ENCODE peak calls at places on chromosomes 2 and 18, in eight cellular contexts. One of them, this sample, is unnamed.

GRCh38 chr2:241925821-241926441 is 56.4 kb downstream of the RTP5 start:
- DNase-seq in type B pancreatic cell: no peak
- DNase-seq in heart right ventricle: no peak
- DNase-seq in testis: no peak
- DNase-seq in AG09319: no peak
- DNase-seq in GM10248: no peak
- DNase-seq in CD14-positive monocyte: peak; percentile 44
- DNase-seq in mammary epithelial cell: no peak
- DNase-seq in this sample: no peak

GRCh38 chr2:39326644-39327043 is 82.9 kb upstream of the CDKL4 start:
- DNase-seq in CD14-positive monocyte: no peak
- DNase-seq in testis: no peak
- DNase-seq in type B pancreatic cell: no peak
- DNase-seq in AG09319: no peak
- DNase-seq in heart right ventricle: no peak
- DNase-seq in mammary epithelial cell: no peak
- DNase-seq in GM10248: no peak
- DNase-seq in this sample: no peak

GRCh38 chr2:37893327-37893726 is 31.8 kb upstream of the RMDN2 start:
- DNase-seq in mammary epithelial cell: peak; percentile 23
- DNase-seq in heart right ventricle: no peak
- DNase-seq in GM10248: no peak
- DNase-seq in testis: no peak
- DNase-seq in AG09319: no peak
- DNase-seq in CD14-positive monocyte: no peak
- DNase-seq in type B pancreatic cell: no peak
- DNase-seq in this sample: no peak

GRCh38 chr2:98029718-98030222 is 34.0 kb upstream of the TMEM131 start:
- DNase-seq in CD14-positive monocyte: no peak
- DNase-seq in heart right ventricle: no peak
- DNase-seq in mammary epithelial cell: peak; percentile 35
- DNase-seq in GM10248: no peak
- DNase-seq in testis: no peak
- DNase-seq in type B pancreatic cell: no peak
- DNase-seq in AG09319: no peak
- DNase-seq in this sample: no peak

GRCh38 chr2:69601179-69601612 is 42.3 kb downstream of the AAK1 start:
- DNase-seq in testis: no peak
- DNase-seq in AG09319: no peak
- DNase-seq in GM10248: no peak
- DNase-seq in heart right ventricle: no peak
- DNase-seq in CD14-positive monocyte: no peak
- DNase-seq in type B pancreatic cell: no peak
- DNase-seq in mammary epithelial cell: peak; percentile 73
- DNase-seq in this sample: no peak

GRCh38 chr2:171712051-171712450 is 24.8 kb downstream of the DYNC1I2 start:
- DNase-seq in AG09319: peak; percentile 42
- DNase-seq in mammary epithelial cell: peak; percentile 43
- DNase-seq in type B pancreatic cell: no peak
- DNase-seq in GM10248: no peak
- DNase-seq in testis: no peak
- DNase-seq in CD14-positive monocyte: no peak
- DNase-seq in heart right ventricle: no peak
- DNase-seq in this sample: no peak

GRCh38 chr18:5500158-5500939 is 43.4 kb downstream of the EPB41L3 start:
- DNase-seq in heart right ventricle: no peak
- DNase-seq in type B pancreatic cell: no peak
- DNase-seq in CD14-positive monocyte: no peak
- DNase-seq in testis: no peak
- DNase-seq in GM10248: no peak
- DNase-seq in mammary epithelial cell: no peak
- DNase-seq in AG09319: no peak
- DNase-seq in this sample: no peak

GRCh38 chr2:180474716-180475115 is 467.6 kb upstream of the CWC22 start:
- DNase-seq in heart right ventricle: no peak
- DNase-seq in GM10248: no peak
- DNase-seq in testis: no peak
- DNase-seq in type B pancreatic cell: no peak
- DNase-seq in CD14-positive monocyte: no peak
- DNase-seq in mammary epithelial cell: no peak
- DNase-seq in AG09319: no peak
- DNase-seq in this sample: no peak

GRCh38 chr2:109298851-109299250 is 169.8 kb downstream of the SH3RF3 start:
- DNase-seq in CD14-positive monocyte: no peak
- DNase-seq in mammary epithelial cell: no peak
- DNase-seq in type B pancreatic cell: no peak
- DNase-seq in GM10248: no peak
- DNase-seq in heart right ventricle: no peak
- DNase-seq in testis: no peak
- DNase-seq in AG09319: no peak
- DNase-seq in this sample: no peak

GRCh38 chr2:221568299-221568698 is 3.8 kb downstream of the EPHA4 start:
- DNase-seq in CD14-positive monocyte: no peak
- DNase-seq in type B pancreatic cell: no peak
- DNase-seq in testis: no peak
- DNase-seq in heart right ventricle: no peak
- DNase-seq in mammary epithelial cell: no peak
- DNase-seq in AG09319: no peak
- DNase-seq in GM10248: no peak
- DNase-seq in this sample: no peak

GRCh38 chr18:76351961-76352581 is 143.0 kb downstream of the ZNF516 start:
- DNase-seq in GM10248: no peak
- DNase-seq in testis: peak; percentile 85
- DNase-seq in CD14-positive monocyte: no peak
- DNase-seq in mammary epithelial cell: peak; percentile 54
- DNase-seq in AG09319: peak; percentile 85
- DNase-seq in heart right ventricle: peak; percentile 59
- DNase-seq in type B pancreatic cell: no peak
- DNase-seq in this sample: no peak

GRCh38 chr2:240432430-240432819 is 3.0 kb upstream of the GPC1 start:
- DNase-seq in testis: peak; percentile 12
- DNase-seq in AG09319: no peak
- DNase-seq in CD14-positive monocyte: no peak
- DNase-seq in heart right ventricle: no peak
- DNase-seq in type B pancreatic cell: peak; percentile 60
- DNase-seq in GM10248: no peak
- DNase-seq in mammary epithelial cell: no peak
- DNase-seq in this sample: no peak

GRCh38 chr2:206256711-206257110 is 17.8 kb upstream of the ZDBF2 start:
- DNase-seq in GM10248: no peak
- DNase-seq in testis: no peak
- DNase-seq in CD14-positive monocyte: no peak
- DNase-seq in AG09319: no peak
- DNase-seq in heart right ventricle: no peak
- DNase-seq in mammary epithelial cell: no peak
- DNase-seq in type B pancreatic cell: no peak
- DNase-seq in this sample: no peak

DNA sequence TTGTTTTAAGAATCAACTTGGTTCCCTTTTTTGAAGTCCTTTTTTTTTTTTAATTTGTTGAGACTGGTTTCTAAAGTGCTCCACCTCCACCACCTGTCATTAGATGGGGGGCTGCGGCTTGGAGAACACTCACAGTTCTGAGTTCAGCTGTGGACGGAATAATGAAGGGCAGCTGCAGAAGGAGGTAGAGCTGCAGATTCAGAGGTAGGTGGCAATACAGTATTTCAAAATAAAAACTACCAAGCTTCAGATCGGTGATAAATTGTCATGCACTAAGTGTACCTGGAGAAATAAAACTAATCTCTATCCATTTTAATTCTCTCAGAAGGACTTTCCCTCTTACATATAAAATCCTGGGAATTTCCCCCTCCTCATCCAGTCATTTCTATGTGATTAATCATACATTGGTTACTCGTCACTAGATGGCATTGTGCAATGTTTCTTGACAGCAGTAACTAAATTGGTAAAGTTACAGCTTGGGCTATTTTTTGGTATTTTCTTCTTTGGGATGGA is 81.1 kb upstream of the SLC39A10 start:
- DNase-seq in testis: no peak
- DNase-seq in AG09319: peak; percentile 56
- DNase-seq in GM10248: peak; percentile 38
- DNase-seq in type B pancreatic cell: no peak
- DNase-seq in heart right ventricle: no peak
- DNase-seq in mammary epithelial cell: peak; percentile 83
- DNase-seq in CD14-positive monocyte: no peak
- DNase-seq in this sample: no peak
- TF ChIP-seq CTCF in testis: no peak
- TF ChIP-seq CTCF in AG09319: no peak
- TF ChIP-seq CTCF in GM10248: peak; percentile 49
- TF ChIP-seq CTCF in type B pancreatic cell: no peak
- TF ChIP-seq CTCF in heart right ventricle: peak; percentile 23
- TF ChIP-seq CTCF in mammary epithelial cell: no peak
- TF ChIP-seq CTCF in CD14-positive monocyte: no peak
- TF ChIP-seq CTCF in this sample: no peak

DNA sequence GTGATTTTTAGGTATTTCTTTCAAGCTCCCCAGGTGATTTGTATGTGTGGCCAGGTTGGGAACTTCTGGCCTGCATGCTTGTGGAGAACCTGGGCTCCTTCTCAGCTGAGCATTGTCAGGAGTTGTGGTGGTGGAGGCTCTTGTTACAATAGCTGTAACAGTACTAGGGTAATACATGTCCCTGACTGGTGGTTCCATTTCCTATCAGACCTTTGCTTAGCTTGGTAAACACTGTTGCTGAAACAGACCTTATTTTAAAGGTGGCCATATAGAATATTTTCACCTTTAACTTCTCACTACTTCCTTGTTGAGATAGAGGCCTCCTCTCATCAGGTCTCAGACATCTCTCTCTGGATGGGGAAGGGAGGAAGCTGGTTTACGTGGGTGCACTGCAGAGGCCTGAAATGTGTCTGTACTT is 79.2 kb downstream of the SETBP1 start:
- DNase-seq in heart right ventricle: no peak
- DNase-seq in AG09319: no peak
- DNase-seq in CD14-positive monocyte: no peak
- DNase-seq in type B pancreatic cell: no peak
- DNase-seq in GM10248: no peak
- DNase-seq in mammary epithelial cell: no peak
- DNase-seq in testis: no peak
- DNase-seq in this sample: no peak
- TF ChIP-seq CTCF in heart right ventricle: no peak
- TF ChIP-seq CTCF in AG09319: no peak
- TF ChIP-seq CTCF in CD14-positive monocyte: no peak
- TF ChIP-seq CTCF in type B pancreatic cell: no peak
- TF ChIP-seq CTCF in GM10248: no peak
- TF ChIP-seq CTCF in mammary epithelial cell: no peak
- TF ChIP-seq CTCF in testis: no peak
- TF ChIP-seq CTCF in this sample: no peak

GRCh38 chr2:42928692-42929576 is 136.6 kb upstream of the HAAO start:
- DNase-seq in mammary epithelial cell: no peak
- DNase-seq in GM10248: no peak
- DNase-seq in CD14-positive monocyte: no peak
- DNase-seq in heart right ventricle: no peak
- DNase-seq in AG09319: no peak
- DNase-seq in testis: no peak
- DNase-seq in type B pancreatic cell: no peak
- DNase-seq in this sample: no peak
- TF ChIP-seq CTCF in mammary epithelial cell: peak; percentile 47
- TF ChIP-seq CTCF in GM10248: no peak
- TF ChIP-seq CTCF in CD14-positive monocyte: peak; percentile 21
- TF ChIP-seq CTCF in heart right ventricle: peak; percentile 27
- TF ChIP-seq CTCF in AG09319: peak; percentile 50
- TF ChIP-seq CTCF in testis: peak; percentile 24
- TF ChIP-seq CTCF in type B pancreatic cell: peak; percentile 73
- TF ChIP-seq CTCF in this sample: peak; percentile 26

GRCh38 chr2:157055660-157056199 is 201.8 kb upstream of the GALNT5 start:
- DNase-seq in testis: no peak
- DNase-seq in heart right ventricle: no peak
- DNase-seq in AG09319: no peak
- DNase-seq in CD14-positive monocyte: no peak
- DNase-seq in mammary epithelial cell: peak; percentile 25
- DNase-seq in type B pancreatic cell: no peak
- DNase-seq in GM10248: no peak
- DNase-seq in this sample: no peak

GRCh38 chr2:157058161-157058560 is 199.3 kb upstream of the GALNT5 start:
- DNase-seq in heart right ventricle: no peak
- DNase-seq in CD14-positive monocyte: no peak
- DNase-seq in GM10248: no peak
- DNase-seq in type B pancreatic cell: no peak
- DNase-seq in AG09319: no peak
- DNase-seq in testis: no peak
- DNase-seq in mammary epithelial cell: no peak
- DNase-seq in this sample: no peak

GRCh38 chr2:157056200-157056676 is 201.3 kb upstream of the GALNT5 start:
- DNase-seq in mammary epithelial cell: peak; percentile 68
- DNase-seq in AG09319: peak; percentile 44
- DNase-seq in testis: no peak
- DNase-seq in type B pancreatic cell: no peak
- DNase-seq in CD14-positive monocyte: no peak
- DNase-seq in heart right ventricle: no peak
- DNase-seq in GM10248: no peak
- DNase-seq in this sample: no peak

GRCh38 chr2:157053876-157054275 is 203.6 kb upstream of the GALNT5 start:
- DNase-seq in mammary epithelial cell: no peak
- DNase-seq in GM10248: no peak
- DNase-seq in testis: no peak
- DNase-seq in heart right ventricle: no peak
- DNase-seq in type B pancreatic cell: no peak
- DNase-seq in CD14-positive monocyte: no peak
- DNase-seq in AG09319: no peak
- DNase-seq in this sample: no peak

GRCh38 chr2:157052685-157053224 is 204.8 kb upstream of the GALNT5 start:
- DNase-seq in GM10248: no peak
- DNase-seq in testis: no peak
- DNase-seq in type B pancreatic cell: no peak
- DNase-seq in AG09319: peak; percentile 41
- DNase-seq in heart right ventricle: no peak
- DNase-seq in CD14-positive monocyte: no peak
- DNase-seq in mammary epithelial cell: peak; percentile 57
- DNase-seq in this sample: no peak
- TF ChIP-seq CTCF in GM10248: no peak
- TF ChIP-seq CTCF in testis: no peak
- TF ChIP-seq CTCF in type B pancreatic cell: no peak
- TF ChIP-seq CTCF in AG09319: no peak
- TF ChIP-seq CTCF in heart right ventricle: no peak
- TF ChIP-seq CTCF in CD14-positive monocyte: no peak
- TF ChIP-seq CTCF in mammary epithelial cell: no peak
- TF ChIP-seq CTCF in this sample: no peak

GRCh38 chr2:157777425-157777824 is 98.7 kb downstream of the ACVR1 start:
- DNase-seq in heart right ventricle: no peak
- DNase-seq in mammary epithelial cell: peak; percentile 28
- DNase-seq in testis: peak; percentile 69
- DNase-seq in AG09319: no peak
- DNase-seq in GM10248: peak; percentile 26
- DNase-seq in CD14-positive monocyte: no peak
- DNase-seq in type B pancreatic cell: no peak
- DNase-seq in this sample: no peak
- TF ChIP-seq CTCF in heart right ventricle: peak; percentile 71
- TF ChIP-seq CTCF in mammary epithelial cell: peak; percentile 66
- TF ChIP-seq CTCF in testis: peak; percentile 51
- TF ChIP-seq CTCF in AG09319: peak; percentile 71
- TF ChIP-seq CTCF in GM10248: peak; percentile 47
- TF ChIP-seq CTCF in CD14-positive monocyte: peak; percentile 55
- TF ChIP-seq CTCF in type B pancreatic cell: peak; percentile 82
- TF ChIP-seq CTCF in this sample: peak; percentile 67